ENCODE peak calls at places on chromosomes 16 and 17, in nine cellular contexts. U is NCI-H345, V is hippocampal formation, A is PC-9, T is nucleus accumbens, H is brain microvascular endothelial cell, K is Peyer's patch, G is NCI-H510A, B is NCI-H1417. N is an unnamed sample.

GRCh38 chr17:46876353-46876887 is 25.0 kb downstream of the WNT9B start:
- DNase-seq in V (no peak), K (no peak), U (peak; percentile 83), A (peak; percentile 55), G (peak; percentile 93), H (no peak), T (no peak), B (peak; percentile 72), N (no peak)

GRCh38 chr17:74916851-74917199 is 6.2 kb downstream of the USH1G start:
- DNase-seq in A (no peak), H (no peak), U (no peak), V (no peak), G (no peak), K (no peak), B (no peak), T (no peak), N (no peak)

GRCh38 chr16:53502331-53503269 is at the start of gene AKTIP:
- DNase-seq in K (peak; percentile 44), T (peak; percentile 49), H (peak; percentile 36), A (peak; percentile 72), B (peak; percentile 93), V (no peak), G (peak; percentile 53), U (peak; percentile 64), N (no peak)

GRCh38 chr17:57953703-57954420 is 1.4 kb downstream of the CUEDC1 start:
- DNase-seq in T (no peak), G (no peak), K (no peak), B (no peak), A (no peak), V (no peak), U (no peak), H (no peak), N (no peak)

GRCh38 chr16:87345721-87346424 is 28.7 kb upstream of the C16orf95 start:
- DNase-seq in T (no peak), A (no peak), G (no peak), V (no peak), U (no peak), B (no peak), H (no peak), K (no peak), N (no peak)

GRCh38 chr17:70059649-70060048 is 15.4 kb upstream of the KCNJ16 start:
- DNase-seq in B (no peak), T (no peak), K (no peak), A (no peak), U (no peak), G (no peak), H (no peak), V (no peak), N (no peak)

GRCh38 chr17:45160505-45161287 is 979 bp upstream of the HEXIM2 start:
- DNase-seq in G (peak; percentile 54), V (peak; percentile 66), U (peak; percentile 53), H (peak; percentile 48), T (peak; percentile 71), B (peak; percentile 86), A (peak; percentile 51), K (peak; percentile 65), N (no peak)

GRCh38 chr16:88430524-88431446 is 22.3 kb upstream of the ZFPM1 start:
- DNase-seq in V (no peak), A (no peak), K (peak; percentile 70), B (peak; percentile 42), H (peak; percentile 8), T (peak; percentile 21), U (peak; percentile 6), G (no peak), N (no peak)

GRCh38 chr17:17564323-17564722 is 27.2 kb downstream of the PEMT start:
- DNase-seq in A (no peak), G (no peak), U (no peak), B (no peak), H (no peak), T (no peak), V (no peak), K (no peak), N (no peak)

GRCh38 chr16:12347365-12347764 is 370.8 kb downstream of the SNX29 start:
- DNase-seq in V (no peak), A (no peak), T (no peak), B (no peak), U (no peak), H (no peak), G (no peak), K (no peak), N (no peak)

GRCh38 chr17:78356163-78356713 is 3.6 kb downstream of the SOCS3 start:
- DNase-seq in K (peak; percentile 93), G (no peak), T (peak; percentile 83), U (no peak), H (peak; percentile 97), V (no peak), B (no peak), A (peak; percentile 57), N (no peak)